ENCODE peak calls at places on chromosomes 11 and 22, in five cellular contexts. V is body of pancreas, B is heart right ventricle, R is GM23338, G is tibial artery. L is an unnamed sample. For H3K36me3, the result is how much of the 10 kb centered on the place peaks cover.

GRCh38 chr22:44312766-44313165 is at the start of gene SHISAL1:
- DNase-seq in R (no peak), V (no peak), B (no peak), G (no peak), L (no peak)

GRCh38 chr11:115701284-115701875 is 197.2 kb upstream of the CADM1 start:
- DNase-seq in G (no peak), B (no peak), R (no peak), V (no peak), L (no peak)

GRCh38 chr22:46936378-46936916 is 174.0 kb downstream of the TBC1D22A start:
- DNase-seq in R (no peak), B (no peak), V (no peak), G (no peak), L (no peak)

GRCh38 chr11:45948341-45948740 is 25.9 kb downstream of the LARGE2 start:
- DNase-seq in B (no peak), G (no peak), R (no peak), V (no peak), L (no peak)

GRCh38 chr11:64264371-64264852 is 13.1 kb downstream of the PLCB3 start:
- DNase-seq in R (no peak), B (no peak), G (no peak), V (no peak), L (no peak)

GRCh38 chr11:74710291-74710938 is 20.8 kb downstream of the CHRDL2 start:
- DNase-seq in V (no peak), R (peak), G (no peak), B (no peak), L (no peak)

GRCh38 chr11:101848262-101848661 is 66.5 kb upstream of the CEP126 start:
- DNase-seq in G (no peak), V (no peak), R (peak), B (no peak), L (no peak)

GRCh38 chr22:50548046-50548912 is 2.6 kb downstream of the KLHDC7B start:
- DNase-seq in R (no peak), G (no peak), B (no peak), V (peak), L (peak)

GRCh38 chr22:45584121-45584570 is 81.5 kb downstream of the FBLN1 start:
- DNase-seq in G (no peak), R (no peak), V (no peak), B (no peak), L (no peak)

DNA sequence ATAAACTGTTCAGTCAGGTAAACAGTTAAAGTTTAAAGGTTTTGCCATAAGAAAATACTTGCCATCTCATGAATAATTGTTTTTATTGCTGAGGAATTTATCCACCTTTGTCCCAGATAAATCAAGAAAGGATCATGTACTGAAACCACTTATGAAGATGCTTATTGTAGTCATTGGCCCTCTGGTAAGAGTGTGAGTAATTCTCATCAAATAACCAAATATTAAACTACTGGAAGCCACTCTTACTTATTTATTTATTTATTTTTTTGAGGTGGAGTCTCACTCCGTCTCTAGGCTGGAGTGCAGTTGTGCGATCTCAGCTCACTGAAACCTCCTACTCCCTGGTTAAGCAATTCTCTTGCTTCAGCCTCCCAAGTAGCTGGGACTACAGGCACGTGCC is 35.1 kb downstream of the TMEM135 start:
- DNase-seq in R (no peak), G (no peak), V (no peak), B (no peak), L (no peak)
- H3K36me3 ChIP-seq in R (under half), G (under half), V (under half), B (under half), L (under half)

GRCh38 chr11:57477507-57478189 is 17.3 kb downstream of the RTN4RL2 start:
- DNase-seq in G (no peak), B (no peak), V (peak), R (peak), L (peak)
- H3K27ac ChIP-seq in G (no peak), B (no peak), V (peak), R (no peak), L (no peak)

DNA sequence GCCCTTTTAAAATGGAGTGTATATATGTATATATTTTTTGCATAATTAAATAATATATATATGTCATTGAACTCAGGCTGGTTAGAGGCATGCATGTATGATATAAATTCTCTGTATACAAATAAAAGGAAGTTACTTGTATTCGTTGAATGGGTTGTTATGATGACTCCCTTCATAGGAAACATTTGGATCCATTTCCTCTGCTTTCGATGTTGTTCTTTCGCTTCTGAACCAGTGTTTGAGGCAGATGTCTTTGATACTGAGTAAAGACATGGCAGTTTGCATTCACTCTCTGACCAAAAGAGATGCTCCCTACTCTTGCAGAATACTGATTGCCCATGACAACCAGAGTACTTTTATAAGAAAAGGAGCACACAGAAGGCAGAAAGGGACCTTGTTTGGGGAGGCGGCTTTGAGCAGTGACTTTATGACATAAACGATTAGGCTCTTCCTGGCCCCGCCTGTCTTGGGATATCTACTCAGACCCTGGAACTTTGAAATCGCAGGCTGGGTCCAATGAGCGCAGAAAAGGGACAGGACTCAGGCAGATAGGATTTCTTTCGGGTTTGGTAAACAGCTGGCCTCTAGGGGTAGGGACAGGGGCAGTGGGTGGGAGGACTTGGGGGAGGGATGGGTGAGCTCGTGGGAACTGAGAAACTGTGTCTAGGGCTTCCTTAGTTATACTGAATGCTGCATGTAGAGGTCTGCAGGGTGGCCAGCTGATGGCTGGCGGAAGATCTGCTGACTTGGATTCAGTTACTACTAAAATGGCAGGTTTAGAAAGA is 23.2 kb downstream of the TIMP3 start:
- DNase-seq in V (no peak), R (no peak), G (peak), B (no peak), L (no peak)
- H3K36me3 ChIP-seq in V (under half), R (under half), G (under half), B (under half), L (under half)

GRCh38 chr11:2921742-2922493 is 7.3 kb downstream of the PHLDA2 start:
- DNase-seq in B (no peak), V (no peak), G (no peak), R (no peak), L (no peak)

GRCh38 chr11:2921261-2921660 is 8.0 kb downstream of the PHLDA2 start:
- DNase-seq in R (no peak), G (no peak), B (no peak), V (no peak), L (no peak)

GRCh38 chr11:2919837-2920236 is 9.4 kb downstream of the PHLDA2 start:
- DNase-seq in V (no peak), R (no peak), G (no peak), B (no peak), L (no peak)

GRCh38 chr11:2919188-2919587 is 10.0 kb downstream of the PHLDA2 start:
- DNase-seq in V (no peak), R (no peak), B (no peak), G (no peak), L (no peak)

GRCh38 chr11:2920343-2920742 is 8.9 kb downstream of the PHLDA2 start:
- DNase-seq in G (no peak), R (no peak), V (no peak), B (no peak), L (no peak)
- H3K27ac ChIP-seq in G (no peak), R (no peak), V (no peak), B (no peak), L (no peak)

GRCh38 chr11:114274637-114275036 is 21.6 kb upstream of the NNMT start:
- DNase-seq in B (no peak), V (no peak), R (no peak), G (no peak), L (no peak)

GRCh38 chr11:114276077-114276476 is 20.1 kb upstream of the NNMT start:
- DNase-seq in G (no peak), V (no peak), B (no peak), R (no peak), L (no peak)

GRCh38 chr11:114273071-114273470 is 23.1 kb upstream of the NNMT start:
- DNase-seq in R (no peak), B (no peak), V (no peak), G (no peak), L (no peak)

GRCh38 chr11:114273890-114274635 is 22.1 kb upstream of the NNMT start:
- DNase-seq in B (no peak), G (no peak), V (no peak), R (no peak), L (no peak)

GRCh38 chr11:114275295-114275694 is 20.9 kb upstream of the NNMT start:
- DNase-seq in B (no peak), R (no peak), V (no peak), G (no peak), L (no peak)
- H3K36me3 ChIP-seq in B (under half), R (under half), V (under half), G (under half), L (under half)

GRCh38 chr11:57276169-57276854 is 39.3 kb upstream of the APLNR start:
- DNase-seq in R (no peak), V (no peak), G (no peak), B (no peak), L (no peak)

GRCh38 chr11:57277845-57278720 is 41.0 kb upstream of the APLNR start:
- DNase-seq in G (peak), V (peak), R (peak), B (peak), L (peak)

GRCh38 chr11:57278721-57279095 is 41.7 kb upstream of the APLNR start:
- DNase-seq in B (no peak), V (no peak), R (peak), G (no peak), L (no peak)

GRCh38 chr11:57275582-57275981 is 38.5 kb upstream of the APLNR start:
- DNase-seq in R (no peak), B (peak), G (no peak), V (no peak), L (no peak)

DNA sequence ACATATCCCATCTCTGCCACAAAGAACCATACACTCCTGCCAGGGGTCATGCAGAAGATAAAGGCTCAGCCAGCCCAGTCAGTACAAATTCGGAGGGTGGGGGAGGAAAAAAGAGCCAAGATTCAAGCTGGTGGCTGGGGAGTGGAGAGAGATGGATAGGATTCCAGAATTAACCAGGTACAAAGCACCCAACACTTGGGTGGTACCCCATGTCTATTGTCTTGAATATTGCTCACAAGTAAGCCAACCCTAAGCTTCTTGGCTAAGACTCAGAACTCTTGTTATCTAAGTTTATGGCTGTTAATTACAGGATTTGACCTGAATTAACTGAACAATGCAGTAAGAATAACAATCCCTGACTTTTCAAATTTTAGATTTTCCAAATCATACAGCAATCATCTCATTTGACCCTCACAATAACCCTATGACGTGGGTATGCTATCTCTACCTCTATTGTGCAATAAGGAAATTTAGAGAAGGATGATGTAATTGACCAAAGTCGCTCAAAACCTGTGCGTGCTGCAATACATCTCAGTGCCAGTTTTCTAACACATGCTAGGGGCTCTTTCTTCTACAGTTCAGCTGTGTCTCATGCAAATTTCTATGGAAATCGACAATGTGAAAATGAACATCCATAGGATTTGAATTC is 39.9 kb upstream of the APLNR start:
- DNase-seq in G (no peak), R (no peak), B (no peak), V (no peak), L (no peak)
- H3K27ac ChIP-seq in G (no peak), R (no peak), B (peak), V (no peak), L (peak)

DNA sequence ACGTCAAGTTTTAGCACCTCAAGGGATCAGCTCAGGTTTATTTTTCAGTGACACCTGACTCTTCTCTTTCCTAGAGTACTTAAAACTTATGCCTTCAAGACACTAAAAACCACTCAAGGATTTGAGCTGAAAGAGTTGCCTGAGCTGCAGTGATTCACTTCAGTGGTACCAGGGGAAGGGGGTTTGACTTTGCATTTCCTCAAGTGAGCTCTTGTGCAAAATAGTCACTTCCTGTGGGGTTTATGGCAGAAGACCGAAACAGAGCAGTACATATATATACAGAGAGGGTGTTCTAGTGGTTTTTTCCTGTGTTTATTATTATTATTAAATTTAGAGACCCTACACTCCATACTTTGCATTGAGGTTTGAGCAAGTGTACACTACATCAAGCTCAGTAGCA is 60.7 kb downstream of the DBX1 start:
- DNase-seq in B (no peak), V (no peak), G (no peak), R (no peak), L (no peak)
- H3K36me3 ChIP-seq in B (under half), V (under half), G (half or more), R (under half), L (under half)

DNA sequence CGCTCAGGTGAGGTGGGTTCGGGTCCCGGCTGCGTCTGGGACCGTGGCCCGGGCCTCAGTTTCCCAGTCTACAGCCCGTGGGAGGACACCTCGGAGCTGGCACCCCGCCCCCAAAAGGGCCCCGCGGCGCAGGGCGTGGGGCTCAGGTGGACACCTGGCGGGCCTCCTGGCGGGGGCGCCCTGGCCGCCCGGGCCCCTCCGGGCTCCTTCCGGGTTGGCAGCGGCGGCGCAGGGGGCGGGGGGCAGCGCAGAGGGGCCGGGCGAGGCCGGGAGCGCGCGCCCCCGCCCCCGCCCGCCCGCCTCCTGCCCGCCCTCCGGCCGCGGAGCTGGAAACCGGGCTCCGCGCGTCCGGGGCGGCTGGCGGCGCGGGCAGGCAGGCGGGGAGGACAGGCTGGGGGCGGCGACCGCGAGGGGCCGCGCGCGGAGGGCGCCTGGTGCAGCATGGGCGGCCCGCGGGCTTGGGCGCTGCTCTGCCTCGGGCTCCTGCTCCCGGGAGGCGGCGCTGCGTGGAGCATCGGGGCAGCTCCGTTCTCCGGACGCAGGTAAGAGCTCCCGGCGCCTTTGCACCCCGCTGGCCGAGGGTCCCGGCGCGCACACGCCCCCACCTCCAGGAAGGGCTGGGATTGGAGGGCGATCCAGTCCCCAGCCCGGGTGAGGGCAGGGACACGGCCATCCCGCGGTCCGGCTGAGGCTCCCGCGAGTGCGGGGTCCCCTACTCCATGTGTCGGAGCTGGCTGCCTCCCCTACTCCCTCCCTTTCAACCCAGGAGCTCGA is at the start of gene EMID1:
- DNase-seq in R (peak), V (peak), B (no peak), G (no peak), L (peak)
- H3K27ac ChIP-seq in R (no peak), V (no peak), B (no peak), G (no peak), L (peak)

DNA sequence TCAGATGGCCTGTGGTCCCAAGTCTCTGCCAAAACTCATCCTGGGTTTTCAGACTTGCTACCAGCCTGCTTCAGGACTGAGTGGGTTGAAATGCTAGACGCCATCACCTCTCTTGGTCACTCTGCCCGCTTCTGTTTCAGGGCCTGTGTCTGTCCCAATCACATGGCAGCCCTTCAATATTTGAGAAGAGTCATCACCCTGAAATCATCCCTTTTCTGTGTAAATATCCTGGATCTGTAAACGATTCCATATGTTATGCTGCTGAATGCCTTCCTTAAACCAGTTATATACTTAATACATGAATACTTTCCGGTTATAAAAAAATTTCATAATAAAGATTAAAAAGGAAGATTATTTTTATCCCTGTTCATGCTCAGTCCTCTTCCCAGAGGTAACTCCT is 39.8 kb upstream of the TLCD5 start:
- DNase-seq in R (no peak), B (no peak), V (no peak), G (no peak), L (no peak)
- H3K36me3 ChIP-seq in R (under half), B (under half), V (under half), G (under half), L (under half)

GRCh38 chr11:47178305-47178704 is 1.6 kb upstream of the ARFGAP2 start:
- DNase-seq in V (no peak), G (no peak), R (no peak), B (no peak), L (no peak)
- H3K27ac ChIP-seq in V (peak), G (peak), R (peak), B (peak), L (peak)

L was measured in upper lobe of right lung.